ENCODE peak calls at places on chromosomes 2 and 18, in ten cellular contexts. S is fibroblast of lung; Y is brain microvascular endothelial cell; M is psoas muscle; E is CD4-positive, alpha-beta T cell; T is transverse colon; V is left ventricle myocardium inferior; I is CD8-positive, alpha-beta T cell; U is HL-60; A is neuronal stem cell. D is an unnamed sample. For H3K27me3, the result is how much of the 10 kb centered on the place peaks cover.

GRCh38 chr2:220296174-220296573 is 668.7 kb downstream of the SLC4A3 start:
- DNase-seq in S (peak), Y (no peak), M (no peak), E (no peak), T (no peak), V (no peak), I (no peak), U (no peak), A (peak), D (no peak)

GRCh38 chr2:120017201-120017600 is 4.3 kb downstream of the EPB41L5 start:
- DNase-seq in S (no peak), Y (no peak), M (no peak), E (no peak), T (no peak), V (no peak), I (no peak), U (no peak), A (no peak), D (no peak)

GRCh38 chr2:126506786-126507185 is 149.2 kb upstream of the GYPC start:
- DNase-seq in S (no peak), Y (no peak), M (no peak), E (no peak), T (no peak), V (no peak), I (no peak), U (no peak), A (no peak), D (no peak)

GRCh38 chr2:159549234-159549633 is 67.1 kb downstream of the BAZ2B start:
- DNase-seq in S (peak), Y (peak), M (no peak), E (no peak), T (no peak), V (no peak), I (no peak), U (peak), A (no peak), D (no peak)

GRCh38 chr2:190607014-190607597 is 41.8 kb upstream of the NAB1 start:
- DNase-seq in S (peak), Y (peak), M (no peak), E (no peak), T (no peak), V (no peak), I (no peak), U (no peak), A (no peak), D (no peak)

GRCh38 chr2:9578475-9579235 is 23.0 kb upstream of the ADAM17 start:
- DNase-seq in S (no peak), Y (no peak), M (no peak), E (no peak), T (no peak), V (no peak), I (no peak), U (no peak), A (no peak), D (peak)

GRCh38 chr2:109255594-109255993 is 126.6 kb downstream of the SH3RF3 start:
- DNase-seq in S (no peak), Y (no peak), M (no peak), E (no peak), T (no peak), V (no peak), I (no peak), U (no peak), A (no peak), D (no peak)

GRCh38 chr2:236743623-236744280 is 174.1 kb downstream of the ACKR3 start:
- DNase-seq in S (peak), Y (peak), M (no peak), E (no peak), T (no peak), V (no peak), I (no peak), U (no peak), A (no peak), D (no peak)

GRCh38 chr2:238458641-238459040 is 31.9 kb downstream of the ASB1 start:
- DNase-seq in S (peak), Y (no peak), M (peak), E (no peak), T (no peak), V (no peak), I (no peak), U (no peak), A (no peak), D (no peak)

GRCh38 chr2:223643310-223643709 is 41.1 kb upstream of the SCG2 start:
- DNase-seq in S (no peak), Y (no peak), M (no peak), E (no peak), T (no peak), V (no peak), I (no peak), U (no peak), A (no peak), D (no peak)

GRCh38 chr2:147096671-147097070 is 748.2 kb upstream of the ACVR2A start:
- DNase-seq in S (no peak), Y (no peak), M (no peak), E (no peak), T (no peak), V (no peak), I (no peak), U (no peak), A (no peak), D (no peak)

GRCh38 chr2:226474131-226474530 is 325.5 kb downstream of the IRS1 start:
- DNase-seq in S (peak), Y (no peak), M (no peak), E (no peak), T (no peak), V (no peak), I (no peak), U (no peak), A (no peak), D (no peak)

GRCh38 chr2:192687000-192687399 is 492.3 kb upstream of the TMEFF2 start:
- DNase-seq in S (no peak), Y (no peak), M (no peak), E (no peak), T (no peak), V (no peak), I (no peak), U (no peak), A (no peak), D (no peak)

GRCh38 chr2:239433777-239434396 is 33.1 kb upstream of the HDAC4 start:
- DNase-seq in S (peak), Y (peak), M (no peak), E (no peak), T (no peak), V (no peak), I (no peak), U (no peak), A (no peak), D (no peak)

GRCh38 chr2:6993230-6993640 is 76.0 kb downstream of the RNF144A start:
- DNase-seq in S (no peak), Y (no peak), M (peak), E (no peak), T (no peak), V (peak), I (no peak), U (no peak), A (no peak), D (peak)

GRCh38 chr2:85511008-85511895 is 27.7 kb upstream of the MAT2A start:
- DNase-seq in S (no peak), Y (no peak), M (no peak), E (no peak), T (no peak), V (no peak), I (no peak), U (no peak), A (no peak), D (peak)

GRCh38 chr18:35267161-35267651 is 22.8 kb downstream of the ZSCAN30 start:
- DNase-seq in S (peak), Y (peak), M (peak), E (peak), T (peak), V (peak), I (peak), U (no peak), A (no peak), D (peak)

GRCh38 chr2:186757009-186757408 is 63.1 kb downstream of the FAM171B start:
- DNase-seq in S (no peak), Y (no peak), M (no peak), E (no peak), T (no peak), V (no peak), I (no peak), U (no peak), A (peak), D (no peak)

GRCh38 chr2:191631754-191632153 is 46.2 kb upstream of the NABP1 start:
- DNase-seq in S (peak), Y (no peak), M (peak), E (no peak), T (peak), V (peak), I (no peak), U (no peak), A (no peak), D (peak)

GRCh38 chr2:151238527-151239487 is 22.9 kb downstream of the RBM43 start:
- DNase-seq in S (peak), Y (peak), M (peak), E (no peak), T (peak), V (no peak), I (no peak), U (peak), A (peak), D (peak)

GRCh38 chr2:215718426-215718825 is 282.6 kb upstream of the FN1 start:
- DNase-seq in S (no peak), Y (no peak), M (no peak), E (no peak), T (no peak), V (no peak), I (no peak), U (no peak), A (no peak), D (no peak)

GRCh38 chr18:59908790-59909189 is 9.0 kb downstream of the PMAIP1 start:
- DNase-seq in S (peak), Y (no peak), M (no peak), E (no peak), T (no peak), V (no peak), I (no peak), U (no peak), A (no peak), D (no peak)

GRCh38 chr2:102337012-102337411 is 18.6 kb upstream of the IL18R1 start:
- DNase-seq in S (no peak), Y (no peak), M (no peak), E (no peak), T (no peak), V (no peak), I (no peak), U (no peak), A (no peak), D (no peak)

GRCh38 chr2:218997730-218998129 is 4.5 kb upstream of the CRYBA2 start:
- DNase-seq in S (no peak), Y (no peak), M (no peak), E (no peak), T (no peak), V (no peak), I (no peak), U (no peak), A (no peak), D (no peak)

GRCh38 chr2:235521844-235522243 is 28.0 kb downstream of the AGAP1 start:
- DNase-seq in S (peak), Y (no peak), M (no peak), E (no peak), T (no peak), V (no peak), I (no peak), U (no peak), A (no peak), D (no peak)

GRCh38 chr2:17373041-17373440 is 145.2 kb downstream of the RAD51AP2 start:
- DNase-seq in S (peak), Y (peak), M (no peak), E (no peak), T (no peak), V (no peak), I (no peak), U (no peak), A (no peak), D (no peak)

GRCh38 chr2:223526106-223526505 is 76.1 kb downstream of the SCG2 start:
- DNase-seq in S (peak), Y (no peak), M (no peak), E (no peak), T (no peak), V (no peak), I (no peak), U (no peak), A (no peak), D (no peak)

GRCh38 chr2:120794716-120795115 is 59.0 kb downstream of the GLI2 start:
- DNase-seq in S (peak), Y (no peak), M (peak), E (no peak), T (no peak), V (no peak), I (no peak), U (no peak), A (no peak), D (no peak)

GRCh38 chr2:223066721-223067120 is 14.7 kb downstream of the KCNE4 start:
- DNase-seq in S (no peak), Y (no peak), M (no peak), E (no peak), T (no peak), V (no peak), I (no peak), U (no peak), A (no peak), D (no peak)

GRCh38 chr2:57516740-57517340 is 529.8 kb upstream of the VRK2 start:
- DNase-seq in S (peak), Y (no peak), M (no peak), E (no peak), T (no peak), V (no peak), I (no peak), U (no peak), A (peak), D (no peak)

DNA sequence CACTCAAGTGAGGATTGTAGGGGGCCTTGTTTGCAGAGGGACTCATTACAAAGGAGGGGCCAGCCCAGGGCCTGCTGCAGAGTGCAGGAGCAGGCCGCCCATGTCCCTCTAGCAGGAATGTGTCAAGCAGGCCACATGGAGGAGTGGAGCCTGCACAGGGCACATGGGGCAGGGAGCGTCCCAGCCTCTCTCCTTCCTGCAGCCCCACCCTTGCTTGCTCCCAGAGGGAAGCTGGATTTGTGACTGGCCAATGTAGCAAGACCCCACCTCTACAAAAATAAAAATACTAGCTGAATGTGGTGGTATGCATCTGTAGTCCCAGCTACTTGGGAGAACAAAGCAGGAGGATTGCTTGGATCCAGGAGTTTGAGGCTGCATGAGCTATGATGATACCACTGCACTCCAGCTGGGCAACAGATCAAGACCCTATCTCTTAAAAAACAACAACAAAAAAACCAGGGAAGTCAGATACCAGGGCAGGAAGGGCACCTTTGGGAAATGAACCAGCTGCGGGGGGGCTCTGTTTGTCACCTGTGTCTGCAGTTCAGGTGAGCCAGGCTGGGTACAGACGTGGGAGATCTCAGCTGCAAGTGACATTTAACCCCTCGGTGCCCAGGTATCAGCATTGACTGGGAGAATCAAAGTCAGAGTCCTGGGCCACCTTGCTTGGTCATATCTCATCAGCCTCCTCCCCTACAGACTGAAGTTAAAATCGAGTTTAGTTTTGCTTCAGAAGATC is 27.7 kb downstream of the IMPA2 start:
- DNase-seq in S (no peak), Y (no peak), M (no peak), E (no peak), T (peak), V (no peak), I (no peak), U (no peak), A (no peak), D (no peak)
- H3K27me3 ChIP-seq in S (under half), Y (under half), M (under half), E (under half), T (under half), V (under half), I (under half), U (under half), A (under half), D (under half)

DNA sequence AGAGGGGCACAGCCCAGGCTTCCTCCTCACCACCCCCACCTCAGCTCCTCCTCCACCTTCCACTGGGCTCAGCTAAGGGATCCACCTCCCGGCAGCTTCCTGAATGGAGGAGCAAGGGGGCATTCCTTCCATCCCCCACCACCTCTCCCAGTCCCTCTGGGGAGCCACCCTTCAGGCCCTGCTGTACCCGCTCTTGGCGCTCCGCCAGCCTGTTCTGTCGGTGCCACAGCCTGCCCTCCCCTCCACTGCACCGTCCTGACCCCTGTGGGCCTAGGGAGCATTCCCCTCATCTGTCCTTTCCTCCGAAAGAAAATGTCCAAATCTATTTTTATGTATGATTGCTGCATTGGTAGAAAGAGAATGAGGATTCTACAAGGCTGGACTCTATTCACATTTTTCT is 59.9 kb downstream of the KIF1A start:
- DNase-seq in S (no peak), Y (no peak), M (no peak), E (no peak), T (no peak), V (no peak), I (no peak), U (no peak), A (no peak), D (no peak)
- H3K27me3 ChIP-seq in S (under half), Y (under half), M (under half), E (under half), T (under half), V (under half), I (under half), U (under half), A (under half), D (under half)

DNA sequence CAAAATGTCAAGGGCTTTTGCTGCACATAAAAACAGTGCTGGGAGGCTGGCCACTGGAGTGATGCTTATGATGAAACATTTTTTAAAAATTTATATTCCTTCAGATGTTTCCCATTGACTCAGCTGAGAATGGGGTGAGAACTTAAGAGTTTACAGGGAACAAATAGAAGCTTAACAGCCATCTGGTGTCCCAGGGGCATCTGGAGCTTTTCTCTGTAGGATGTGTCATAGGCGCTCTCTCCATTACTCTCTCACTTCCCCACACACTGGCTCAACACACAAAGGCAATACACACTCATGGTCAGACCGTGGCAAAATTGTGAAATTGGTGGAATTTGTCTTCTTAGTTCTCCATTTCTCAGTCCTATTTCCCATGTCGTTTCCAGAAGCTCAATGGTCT is 783.1 kb upstream of the LRRTM1 start:
- DNase-seq in S (no peak), Y (no peak), M (no peak), E (no peak), T (no peak), V (no peak), I (no peak), U (no peak), A (no peak), D (no peak)
- H3K27me3 ChIP-seq in S (under half), Y (under half), M (under half), E (under half), T (under half), V (under half), I (under half), U (under half), A (under half), D (under half)

DNA sequence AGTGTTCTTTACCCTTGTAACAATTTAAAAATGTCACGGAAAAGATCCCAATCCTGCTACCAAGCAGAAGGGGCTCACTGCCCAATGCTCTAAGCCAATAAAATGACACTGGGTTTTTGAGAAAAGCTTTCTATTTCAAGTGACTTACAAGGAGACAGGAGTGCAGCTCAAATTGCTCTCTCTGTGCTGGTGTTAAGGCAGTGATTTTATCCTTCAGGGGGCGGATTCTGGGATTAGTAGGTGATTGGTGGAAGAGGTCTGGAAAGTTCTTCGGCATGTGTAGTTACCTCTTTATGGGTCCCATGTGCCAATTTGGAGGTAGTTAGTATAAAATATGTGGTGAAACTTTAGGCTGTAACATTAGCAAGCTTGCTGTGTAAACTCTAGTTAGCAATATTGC is 27.4 kb upstream of the MCM6 start:
- DNase-seq in S (no peak), Y (no peak), M (no peak), E (no peak), T (no peak), V (no peak), I (no peak), U (no peak), A (no peak), D (no peak)
- H3K27me3 ChIP-seq in S (under half), Y (under half), M (under half), E (under half), T (under half), V (under half), I (under half), U (under half), A (under half), D (under half)

GRCh38 chr18:78813898-78814297 is 165.7 kb upstream of the SALL3 start:
- DNase-seq in S (no peak), Y (no peak), M (no peak), E (no peak), T (no peak), V (no peak), I (no peak), U (no peak), A (no peak), D (no peak)
- H3K27me3 ChIP-seq in S (under half), Y (under half), M (under half), E (under half), T (under half), V (half or more), I (under half), U (under half), A (under half), D (under half)

DNA sequence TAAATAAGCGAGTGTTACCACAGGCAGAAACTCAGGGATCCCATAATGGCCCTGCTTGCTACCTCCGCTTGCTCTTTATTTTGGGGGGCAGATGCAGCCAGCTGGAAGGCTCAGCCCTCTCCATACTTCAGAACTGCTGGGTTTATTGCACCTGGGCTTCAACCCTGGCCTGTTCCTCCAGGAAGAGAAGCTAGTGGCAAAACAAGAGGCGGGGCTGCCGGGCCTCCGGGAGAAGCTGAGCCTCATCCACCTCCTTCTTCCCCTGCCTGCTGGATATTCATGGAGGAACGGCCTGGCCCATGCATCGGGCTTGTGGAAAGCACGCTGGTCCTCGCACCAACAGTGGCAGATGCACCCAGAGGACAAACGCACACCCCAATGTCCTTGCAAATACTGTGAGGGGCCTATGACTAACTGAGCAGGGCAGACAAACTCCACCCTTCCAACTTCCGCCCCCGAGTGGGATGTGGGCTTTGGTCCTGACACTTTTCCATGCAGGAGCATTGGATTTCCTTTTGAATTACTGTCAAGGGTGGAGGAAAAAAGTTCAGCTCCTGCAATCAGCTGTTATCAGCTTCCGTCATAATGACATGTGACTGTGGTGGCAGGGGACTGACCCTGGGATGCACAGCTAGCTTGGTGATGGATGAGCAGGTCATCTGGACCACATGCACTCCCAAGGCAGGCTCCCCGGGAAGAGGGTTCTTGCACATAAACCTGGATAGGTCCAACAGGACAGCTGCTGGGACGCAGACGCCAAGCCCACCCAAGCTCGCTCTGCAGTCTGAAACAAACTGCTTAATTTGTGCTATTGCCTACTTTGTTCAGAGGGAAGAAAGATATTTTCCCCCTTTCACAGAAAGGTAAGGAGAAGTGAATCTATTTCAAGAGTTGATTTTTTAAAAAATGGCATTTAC is 30.4 kb downstream of the FAM178B start:
- DNase-seq in S (no peak), Y (no peak), M (no peak), E (no peak), T (peak), V (no peak), I (no peak), U (no peak), A (no peak), D (no peak)
- H3K27me3 ChIP-seq in S (under half), Y (under half), M (under half), E (under half), T (under half), V (under half), I (under half), U (under half), A (under half), D (under half)

GRCh38 chr2:240707046-240707756 is 15.5 kb downstream of the AQP12A start:
- DNase-seq in S (no peak), Y (no peak), M (no peak), E (no peak), T (no peak), V (no peak), I (no peak), U (no peak), A (no peak), D (no peak)
- H3K27me3 ChIP-seq in S (under half), Y (under half), M (under half), E (under half), T (under half), V (half or more), I (under half), U (under half), A (under half), D (under half)

D was measured in tibial artery.